ENCODE peak calls at places on chromosomes 13 and 19, in six cellular contexts. Z, Q, Y, E, N and H are unnamed samples.

GRCh38 chr19:55224038-55224665 is 4.4 kb downstream of the TMEM86B start:
- DNase-seq in Q (no peak), E (no peak), Y (no peak), N (no peak), Z (no peak), H (no peak)

GRCh38 chr13:114279146-114279545 is 2.3 kb upstream of the UPF3A start:
- DNase-seq in N (no peak), Q (no peak), E (no peak), Z (no peak), Y (no peak), H (no peak)

GRCh38 chr13:66312312-66313087 is 917.6 kb downstream of the PCDH9 start:
- DNase-seq in Y (no peak), Z (peak), Q (no peak), E (peak), N (no peak), H (peak)

GRCh38 chr13:88162076-88162702 is 491.0 kb downstream of the SLITRK5 start:
- DNase-seq in Q (no peak), N (no peak), E (no peak), Z (no peak), Y (no peak), H (no peak)

GRCh38 chr13:101755228-101755887 is 302.9 kb downstream of the ITGBL1 start:
- DNase-seq in Q (no peak), Y (no peak), E (no peak), N (no peak), Z (no peak), H (no peak)

GRCh38 chr13:51637852-51638496 is 53.7 kb downstream of the WDFY2 start:
- DNase-seq in E (no peak), N (no peak), Z (no peak), Y (no peak), Q (no peak), H (no peak)

GRCh38 chr19:57773488-57773887 is 4.0 kb downstream of the ZNF586 start:
- DNase-seq in Y (no peak), Q (no peak), Z (no peak), E (no peak), N (no peak), H (no peak)

GRCh38 chr13:43884221-43884620 is 4.5 kb downstream of the LACC1 start:
- DNase-seq in E (no peak), N (no peak), Y (no peak), Q (no peak), Z (no peak), H (no peak)

GRCh38 chr19:1489463-1489971 is 633 bp downstream of the PCSK4 start:
- DNase-seq in Y (no peak), N (no peak), E (no peak), Q (no peak), Z (no peak), H (no peak)

GRCh38 chr19:47195462-47195861 is 35.5 kb downstream of the BBC3 start:
- DNase-seq in Q (no peak), N (no peak), E (no peak), Z (no peak), Y (no peak), H (no peak)

GRCh38 chr13:95924389-95924994 is 128.7 kb downstream of the UGGT2 start:
- DNase-seq in E (no peak), Y (no peak), Q (no peak), Z (peak), N (no peak), H (no peak)

GRCh38 chr13:87671031-87671823 is at the start of gene SLITRK5:
- DNase-seq in Q (peak), Z (peak), Y (peak), E (peak), N (peak), H (peak)

GRCh38 chr19:43634516-43634876 is 5.2 kb downstream of the CADM4 start:
- DNase-seq in Q (no peak), Z (no peak), E (peak), Y (no peak), N (no peak), H (no peak)

GRCh38 chr13:30319703-30320102 is 12.4 kb upstream of the KATNAL1 start:
- DNase-seq in Y (no peak), E (no peak), N (no peak), Z (no peak), Q (no peak), H (no peak)

GRCh38 chr19:41308450-41309224 is 1.3 kb upstream of the CCDC97 start:
- DNase-seq in E (peak), Q (peak), Y (peak), Z (peak), N (peak), H (peak)

GRCh38 chr13:48797127-48797526 is 143.4 kb downstream of the CYSLTR2 start:
- DNase-seq in Z (no peak), N (no peak), Y (no peak), Q (no peak), E (no peak), H (no peak)

GRCh38 chr13:89550842-89551422 is 1796.6 kb upstream of the MIR17HG start:
- DNase-seq in N (no peak), Z (no peak), Y (no peak), E (no peak), Q (no peak), H (no peak)

GRCh38 chr19:54399189-54399588 is 16.1 kb upstream of the TTYH1 start:
- DNase-seq in Q (no peak), N (no peak), Y (no peak), Z (no peak), E (no peak), H (no peak)

GRCh38 chr13:98511435-98511834 is 65.5 kb downstream of the STK24 start:
- DNase-seq in Y (no peak), Z (no peak), E (no peak), Q (no peak), N (peak), H (no peak)

GRCh38 chr13:72886272-72887062 is 104.5 kb downstream of the PIBF1 start:
- DNase-seq in Z (no peak), Q (no peak), N (no peak), E (no peak), Y (no peak), H (no peak)

GRCh38 chr13:29621841-29622240 is 26.4 kb upstream of the SLC7A1 start:
- DNase-seq in Z (no peak), E (no peak), N (no peak), Y (no peak), Q (no peak), H (no peak)

GRCh38 chr19:28397311-28397710 is 815.6 kb downstream of the UQCRFS1 start:
- DNase-seq in Y (no peak), E (no peak), Q (no peak), Z (no peak), N (no peak), H (no peak)

DNA sequence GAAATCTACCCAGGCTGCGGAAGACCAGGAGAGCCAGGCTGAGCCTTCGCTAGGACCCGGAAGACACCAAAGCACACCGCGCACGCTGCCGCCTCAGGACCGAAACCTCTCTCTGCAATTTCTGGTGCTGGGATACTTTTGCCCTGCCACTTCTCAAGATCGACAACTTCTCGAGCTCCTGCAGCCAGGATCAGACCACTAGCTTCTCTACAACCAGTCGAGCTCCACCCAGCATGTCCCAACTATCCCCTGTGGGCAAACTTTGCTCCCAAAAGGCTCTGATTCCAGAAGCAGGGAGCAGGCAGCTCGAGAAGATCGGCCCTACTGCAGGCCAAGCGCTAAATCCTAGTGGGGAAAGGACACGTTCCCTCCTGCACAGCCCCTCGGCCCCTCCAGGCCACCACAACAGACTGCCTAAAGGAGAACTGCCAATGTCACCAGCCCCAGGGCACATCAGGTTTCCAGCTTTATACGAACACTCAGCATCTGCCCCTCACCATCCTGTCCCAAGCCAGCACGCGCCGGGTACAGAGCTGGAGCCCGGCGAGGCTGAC is 981 bp downstream of the AKAP8 start:
- DNase-seq in E (no peak), Z (peak), Y (peak), Q (peak), N (peak), H (peak)
- TF ChIP-seq POLR2A in E (no peak), Z (no peak), Y (no peak), Q (no peak), N (no peak), H (no peak)

GRCh38 chr19:10891360-10892108 is 20.2 kb downstream of the CARM1 start:
- DNase-seq in Y (no peak), N (no peak), Q (no peak), Z (no peak), E (peak), H (no peak)
- H3K4me3 ChIP-seq in Y (no peak), N (no peak), Q (no peak), Z (no peak), E (no peak), H (no peak)

DNA sequence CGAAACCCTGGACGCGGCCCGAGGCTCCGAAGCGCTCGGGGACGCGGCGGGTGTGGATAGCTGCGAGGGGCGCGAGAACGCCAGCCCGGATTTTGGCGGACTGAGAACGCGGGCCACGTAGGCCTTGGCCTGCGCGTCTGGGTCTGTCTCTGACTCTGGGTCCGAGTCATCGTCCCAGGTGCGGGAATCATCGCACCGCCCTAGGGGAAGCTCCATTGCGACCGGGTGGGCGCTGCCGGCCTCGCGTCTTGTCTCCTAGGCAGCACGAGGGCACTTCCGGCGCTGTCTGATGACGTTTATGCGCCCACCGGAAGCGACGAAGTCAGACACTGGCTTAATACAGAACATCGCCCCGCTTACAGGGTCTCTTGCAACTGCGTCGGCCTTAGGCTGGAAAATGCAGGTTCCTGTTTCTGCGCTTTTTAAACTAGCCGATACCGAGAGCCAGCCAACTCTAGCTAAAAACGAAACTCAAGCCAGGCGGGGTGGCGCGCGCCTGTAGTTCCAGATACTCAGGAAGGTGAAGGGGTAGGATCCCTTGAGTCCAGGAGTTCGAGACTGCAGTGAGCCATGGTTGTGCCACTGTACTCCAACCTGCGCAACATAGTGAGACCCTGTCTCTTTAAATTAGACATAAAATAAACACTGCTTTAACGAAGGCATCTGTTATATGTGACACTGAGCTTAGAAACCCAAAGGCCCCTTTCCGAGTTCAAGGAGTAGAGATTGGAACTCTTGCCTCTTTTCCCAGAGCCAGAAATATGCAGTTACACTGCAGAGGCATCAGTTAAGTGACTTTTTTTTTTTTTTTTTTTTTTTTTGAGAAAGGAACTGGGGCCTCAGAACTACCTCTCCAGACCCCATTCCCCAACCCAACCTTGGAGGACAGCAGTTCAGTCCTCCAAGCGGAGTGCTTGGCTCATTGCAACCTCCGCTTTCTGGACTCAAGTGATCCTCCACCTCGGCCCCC is at the start of gene FBXW9:
- DNase-seq in Y (peak), Z (peak), N (peak), E (peak), Q (peak), H (peak)
- TF ChIP-seq POLR2A in Y (peak), Z (peak), N (peak), E (peak), Q (peak), H (no peak)

DNA sequence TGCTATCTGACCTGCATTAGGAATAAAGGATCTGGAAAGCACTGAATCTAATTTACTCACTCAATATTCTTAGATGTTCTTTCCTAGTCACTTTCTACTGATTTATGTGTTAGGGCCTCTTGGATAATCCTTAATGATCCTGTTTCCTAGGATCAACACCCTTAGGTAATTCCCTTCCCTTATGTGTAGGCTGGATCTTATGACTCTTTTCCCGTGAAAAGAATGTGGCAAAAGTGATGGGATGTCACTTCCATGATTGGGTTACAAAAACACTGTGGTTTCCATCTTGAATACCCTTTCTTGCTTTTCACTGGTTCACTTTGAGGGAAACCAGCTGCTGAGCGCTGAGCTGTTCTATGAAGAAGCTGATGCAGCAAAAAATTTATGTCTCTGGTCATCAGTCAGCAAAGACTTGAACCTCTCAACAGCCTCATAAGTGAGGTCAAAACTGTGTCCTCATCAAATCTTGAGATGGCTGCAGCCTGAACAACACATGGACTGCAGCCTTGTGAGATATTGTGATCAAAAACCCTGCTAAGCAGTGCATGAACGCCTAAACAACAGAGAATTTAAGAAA is 609.4 kb downstream of the OLFM4 start:
- DNase-seq in Q (no peak), Z (no peak), Y (no peak), N (no peak), E (no peak), H (no peak)
- H3K4me3 ChIP-seq in Q (no peak), Z (no peak), Y (no peak), N (no peak), E (no peak), H (no peak)

GRCh38 chr19:18097217-18097992 is at the start of gene MAST3:
- DNase-seq in Q (peak), Z (peak), E (peak), N (peak), Y (peak), H (peak)
- TF ChIP-seq POLR2A in Q (no peak), Z (no peak), E (no peak), N (no peak), Y (no peak), H (no peak)

GRCh38 chr19:11587302-11587972 is 9.8 kb upstream of the ZNF627 start:
- DNase-seq in E (peak), Z (peak), Y (peak), Q (peak), N (peak), H (peak)
- H3K4me3 ChIP-seq in E (no peak), Z (no peak), Y (peak), Q (no peak), N (peak), H (no peak)

GRCh38 chr19:35524181-35524838 is 3.8 kb downstream of the SBSN start:
- DNase-seq in Y (no peak), Q (no peak), E (no peak), N (no peak), Z (no peak), H (no peak)
- TF ChIP-seq POLR2A in Y (no peak), Q (no peak), E (no peak), N (no peak), Z (no peak), H (no peak)

GRCh38 chr19:39403331-39404312 is 3.0 kb upstream of the ZFP36 start:
- DNase-seq in Y (peak), E (peak), Z (peak), N (peak), Q (peak), H (peak)

GRCh38 chr19:39405930-39406655 is 554 bp upstream of the ZFP36 start:
- DNase-seq in Z (no peak), Q (no peak), E (no peak), Y (peak), N (peak), H (peak)

GRCh38 chr19:39407394-39407643 is 672 bp downstream of the ZFP36 start:
- DNase-seq in E (no peak), Z (no peak), Q (peak), N (no peak), Y (no peak), H (no peak)

GRCh38 chr19:39406656-39407393 is at the start of gene ZFP36:
- DNase-seq in E (peak), Y (peak), Z (peak), Q (peak), N (peak), H (peak)

GRCh38 chr19:39405261-39405912 is 1.3 kb upstream of the ZFP36 start:
- DNase-seq in Y (no peak), N (no peak), Q (no peak), Z (no peak), E (no peak), H (no peak)
- H3K4me3 ChIP-seq in Y (peak), N (peak), Q (peak), Z (no peak), E (no peak), H (no peak)

DNA sequence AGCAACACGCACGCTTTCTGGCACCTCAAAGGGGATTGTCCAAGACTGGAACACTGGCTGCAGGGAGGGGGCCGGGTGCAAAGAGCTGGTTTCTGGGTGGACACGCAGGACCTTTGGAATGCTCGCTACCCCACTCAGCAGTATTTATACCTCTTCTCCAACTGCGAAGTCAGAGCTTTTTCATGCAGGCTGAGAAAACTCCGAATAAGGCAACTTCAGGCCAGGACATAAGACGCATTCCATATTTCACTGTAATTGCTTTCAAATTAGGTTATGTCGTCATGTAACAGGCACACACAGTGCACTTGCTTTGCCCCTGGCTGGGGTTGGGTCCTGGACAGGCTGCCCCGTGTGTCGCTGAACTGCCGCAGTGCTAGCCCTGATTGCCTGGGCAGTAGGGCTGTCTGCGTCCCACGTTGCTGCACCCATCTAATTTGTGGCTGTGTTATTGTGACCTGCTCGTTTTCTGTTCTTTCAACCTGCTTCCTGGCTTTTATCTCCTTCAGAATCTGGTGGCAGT is 44.5 kb downstream of the ACTN4 start:
- DNase-seq in N (no peak), E (no peak), Y (no peak), Z (no peak), Q (peak), H (no peak)
- TF ChIP-seq POLR2A in N (no peak), E (no peak), Y (no peak), Z (no peak), Q (no peak), H (no peak)

GRCh38 chr19:51396175-51396574 is 5.8 kb upstream of the C19orf84 start:
- DNase-seq in N (no peak), Q (no peak), Z (no peak), Y (no peak), E (no peak), H (no peak)

GRCh38 chr19:51398096-51398704 is 7.8 kb upstream of the C19orf84 start:
- DNase-seq in Z (peak), Q (no peak), E (no peak), N (no peak), Y (no peak), H (no peak)

GRCh38 chr19:51389143-51389542 is 1.2 kb downstream of the C19orf84 start:
- DNase-seq in E (no peak), Q (no peak), Y (no peak), N (no peak), Z (no peak), H (no peak)

GRCh38 chr19:51391073-51391611 is 751 bp upstream of the C19orf84 start:
- DNase-seq in E (no peak), Q (no peak), Y (no peak), N (no peak), Z (no peak), H (no peak)

GRCh38 chr19:51394045-51394836 is 3.9 kb upstream of the C19orf84 start:
- DNase-seq in Z (peak), Q (peak), Y (peak), E (peak), N (peak), H (peak)
- H3K4me3 ChIP-seq in Z (peak), Q (peak), Y (peak), E (peak), N (peak), H (peak)